ENCODE peak calls at places on chromosome 12, in five cellular contexts. P is heart right ventricle, Q is ELR, F is D341Med, U is fibroblast of gingiva. R is an unnamed sample.

GRCh38 chr12:132766380-132767085 is 4.9 kb upstream of the ANKLE2 start:
- DNase-seq in P (peak), Q (no peak), F (no peak), U (no peak), R (peak)

GRCh38 chr12:98456583-98457573 is 58.5 kb upstream of the TMPO start:
- DNase-seq in P (peak), Q (peak), F (peak), U (peak), R (peak)

GRCh38 chr12:21502164-21502496 is 541 bp downstream of the GOLT1B start:
- DNase-seq in P (peak), Q (peak), F (no peak), U (peak), R (peak)

GRCh38 chr12:93022603-93023340 is 93.7 kb upstream of the EEA1 start:
- DNase-seq in P (no peak), Q (peak), F (peak), U (no peak), R (peak)

GRCh38 chr12:114762490-114763110 is 78.6 kb upstream of the TBX3 start:
- DNase-seq in P (peak), Q (no peak), F (no peak), U (peak), R (peak)

GRCh38 chr12:75759842-75760260 is 248.4 kb upstream of the KRR1 start:
- DNase-seq in P (no peak), Q (peak), F (no peak), U (peak), R (peak)

GRCh38 chr12:18676112-18676511 is 61.7 kb downstream of the PLCZ1 start:
- DNase-seq in P (no peak), Q (no peak), F (no peak), U (no peak), R (no peak)

GRCh38 chr12:131039551-131039950 is 85.8 kb downstream of the ADGRD1 start:
- DNase-seq in P (no peak), Q (no peak), F (no peak), U (no peak), R (no peak)

GRCh38 chr12:72729451-72730010 is 457.4 kb downstream of the TRHDE start:
- DNase-seq in P (no peak), Q (no peak), F (no peak), U (no peak), R (no peak)

GRCh38 chr12:58957298-58957697 is 37.0 kb upstream of the LRIG3 start:
- DNase-seq in P (no peak), Q (no peak), F (no peak), U (no peak), R (no peak)

GRCh38 chr12:46990211-46990610 is 89.2 kb upstream of the PCED1B start:
- DNase-seq in P (no peak), Q (no peak), F (no peak), U (no peak), R (no peak)

GRCh38 chr12:42490261-42490842 is 99.2 kb downstream of the PRICKLE1 start:
- DNase-seq in P (no peak), Q (no peak), F (no peak), U (no peak), R (no peak)

GRCh38 chr12:131916306-131917138 is 12.6 kb upstream of the PUS1 start:
- DNase-seq in P (no peak), Q (peak), F (no peak), U (no peak), R (no peak)

GRCh38 chr12:92439397-92439779 is 263.4 kb upstream of the PLEKHG7 start:
- DNase-seq in P (no peak), Q (peak), F (no peak), U (peak), R (peak)

GRCh38 chr12:57090456-57090855 is 1.5 kb downstream of the NAB2 start:
- DNase-seq in P (no peak), Q (peak), F (no peak), U (no peak), R (no peak)

GRCh38 chr12:49891476-49891875 is 12.2 kb downstream of the FAIM2 start:
- DNase-seq in P (no peak), Q (no peak), F (no peak), U (no peak), R (no peak)